ENCODE peak calls at places on chromosome 12, in four cellular contexts. A, T, P and J are unnamed samples.

GRCh38 chr12:93616584-93617101 is 44.2 kb downstream of the SOCS2 start:
- DNase-seq in A (no peak), P (peak), T (no peak), J (peak)

GRCh38 chr12:65200007-65200665 is 30.8 kb downstream of the LEMD3 start:
- DNase-seq in T (no peak), P (no peak), A (no peak), J (no peak)

GRCh38 chr12:12008232-12008850 is 62.4 kb upstream of the BCL2L14 start:
- DNase-seq in P (peak), A (no peak), T (no peak), J (peak)

GRCh38 chr12:30631710-30632109 is 64.0 kb downstream of the IPO8 start:
- DNase-seq in A (no peak), P (no peak), T (no peak), J (no peak)

GRCh38 chr12:88703790-88704189 is 123.5 kb upstream of the KITLG start:
- DNase-seq in A (no peak), P (no peak), T (no peak), J (no peak)

GRCh38 chr12:6222009-6222702 is 22.0 kb downstream of the CD9 start:
- DNase-seq in A (no peak), T (peak), P (peak), J (no peak)

GRCh38 chr12:69102856-69103255 is 136.5 kb upstream of the CPSF6 start:
- DNase-seq in A (no peak), P (no peak), T (no peak), J (no peak)

GRCh38 chr12:132489078-132489601 is 811 bp upstream of the FBRSL1 start:
- DNase-seq in A (no peak), P (peak), T (peak), J (no peak)

GRCh38 chr12:118103601-118104382 is at the start of gene VSIG10:
- DNase-seq in A (peak), P (peak), T (peak), J (peak)

GRCh38 chr12:120938496-120938895 is 34.3 kb upstream of the SPPL3 start:
- DNase-seq in T (no peak), P (no peak), A (no peak), J (no peak)

GRCh38 chr12:21843795-21844194 is 69.3 kb upstream of the KCNJ8 start:
- DNase-seq in T (no peak), P (no peak), A (no peak), J (no peak)

GRCh38 chr12:109731231-109731731 is 17.7 kb downstream of the FAM222A start:
- DNase-seq in T (no peak), P (no peak), A (peak), J (peak)

GRCh38 chr12:52358575-52359350 is 8.5 kb downstream of the KRT85 start:
- DNase-seq in A (no peak), T (no peak), P (no peak), J (peak)

GRCh38 chr12:64625243-64626077 is 15.2 kb downstream of the RASSF3 start:
- DNase-seq in P (no peak), A (peak), T (peak), J (no peak)

GRCh38 chr12:49647827-49648721 is 24.7 kb downstream of the PRPF40B start:
- DNase-seq in A (peak), P (no peak), T (no peak), J (no peak)

GRCh38 chr12:88273450-88273849 is 131.3 kb downstream of the TMTC3 start:
- DNase-seq in P (no peak), T (no peak), A (no peak), J (no peak)

GRCh38 chr12:109706747-109707469 is 6.7 kb upstream of the FAM222A start:
- DNase-seq in A (peak), P (peak), T (peak), J (peak)

GRCh38 chr12:53173085-53173715 is 7.3 kb upstream of the ZNF740 start:
- DNase-seq in P (no peak), T (no peak), A (no peak), J (peak)

GRCh38 chr12:109944975-109945374 is 44.9 kb downstream of the TCHP start:
- DNase-seq in A (no peak), P (peak), T (no peak), J (peak)

GRCh38 chr12:52735106-52735505 is 31.8 kb upstream of the KRT77 start:
- DNase-seq in T (no peak), A (no peak), P (no peak), J (no peak)

GRCh38 chr12:510071-510825 is 50.5 kb downstream of the B4GALNT3 start:
- DNase-seq in T (peak), P (peak), A (peak), J (peak)

GRCh38 chr12:129300011-129300410 is 446.7 kb downstream of the GLT1D1 start:
- DNase-seq in A (no peak), T (no peak), P (no peak), J (no peak)

GRCh38 chr12:29428630-29429029 is 47.7 kb upstream of the ERGIC2 start:
- DNase-seq in A (no peak), P (no peak), T (no peak), J (no peak)

GRCh38 chr12:13241833-13242232 is 45.3 kb downstream of the EMP1 start:
- DNase-seq in P (no peak), A (no peak), T (peak), J (peak)

GRCh38 chr12:50397122-50397650 is 777 bp upstream of the FAM186A start:
- DNase-seq in T (no peak), A (no peak), P (no peak), J (peak)

DNA sequence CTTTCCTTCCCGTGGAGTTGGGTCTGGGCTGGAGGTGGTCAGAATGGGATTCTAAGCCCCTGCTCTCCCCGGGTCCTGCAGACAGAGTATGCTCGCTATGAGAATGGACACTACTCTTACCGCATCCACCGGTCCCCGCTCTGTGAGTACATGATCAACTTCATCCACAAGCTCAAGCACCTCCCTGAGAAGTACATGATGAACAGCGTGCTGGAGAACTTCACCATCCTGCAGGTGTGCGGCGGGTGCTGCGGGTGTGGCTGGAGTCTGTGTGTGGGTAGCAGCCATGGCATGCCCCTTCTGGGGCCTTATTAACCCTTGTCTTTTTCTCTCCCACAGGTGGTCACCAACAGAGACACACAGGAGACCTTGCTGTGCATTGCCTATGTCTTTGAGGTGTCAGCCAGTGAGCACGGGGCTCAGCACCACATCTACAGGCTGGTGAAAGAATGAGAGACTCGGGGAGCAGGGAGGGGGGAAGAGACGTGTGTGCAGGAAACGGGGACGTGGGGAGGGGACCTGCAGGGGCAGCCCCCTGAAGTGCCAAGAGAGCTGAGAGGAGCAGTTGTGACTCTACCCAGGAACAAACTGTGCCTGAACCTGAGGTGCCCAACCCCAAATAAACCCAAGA is 37.0 kb upstream of the TSPAN9 start:
- DNase-seq in T (no peak), A (peak), P (no peak), J (no peak)
- H3K9ac ChIP-seq in T (no peak), A (no peak), P (no peak), J (no peak)

GRCh38 chr12:26319511-26319910 is 124.1 kb downstream of the SSPN start:
- DNase-seq in A (peak), T (no peak), P (no peak), J (no peak)

GRCh38 chr12:26317942-26318565 is 122.7 kb downstream of the SSPN start:
- DNase-seq in P (no peak), A (no peak), T (no peak), J (no peak)

GRCh38 chr12:26318661-26319068 is 123.3 kb downstream of the SSPN start:
- DNase-seq in T (peak), P (no peak), A (peak), J (peak)
- H3K27ac ChIP-seq in T (no peak), P (no peak), A (peak), J (no peak)

GRCh38 chr12:47095446-47096236 is 15.9 kb upstream of the AMIGO2 start:
- DNase-seq in P (no peak), T (no peak), A (no peak), J (no peak)
- H3K9ac ChIP-seq in P (no peak), T (no peak), A (no peak), J (no peak)

GRCh38 chr12:54331461-54331860 is 6.5 kb downstream of the COPZ1 start:
- DNase-seq in P (no peak), T (no peak), A (no peak), J (no peak)

GRCh38 chr12:54329756-54330155 is 4.8 kb downstream of the COPZ1 start:
- DNase-seq in P (no peak), A (no peak), T (no peak), J (peak)

GRCh38 chr12:54324617-54325441 is at the start of gene COPZ1:
- DNase-seq in A (peak), P (peak), T (peak), J (peak)

GRCh38 chr12:54330442-54330841 is 5.5 kb downstream of the COPZ1 start:
- DNase-seq in T (no peak), P (no peak), A (no peak), J (no peak)

GRCh38 chr12:54328595-54329337 is 3.8 kb downstream of the COPZ1 start:
- DNase-seq in A (no peak), P (no peak), T (no peak), J (no peak)
- H3K27ac ChIP-seq in A (no peak), P (no peak), T (no peak), J (no peak)

GRCh38 chr12:112527082-112527481 is 108.3 kb downstream of the PTPN11 start:
- DNase-seq in A (no peak), T (no peak), P (no peak), J (no peak)

GRCh38 chr12:112524676-112525425 is 106.1 kb downstream of the PTPN11 start:
- DNase-seq in A (no peak), T (no peak), P (no peak), J (peak)

GRCh38 chr12:112523856-112524255 is 105.1 kb downstream of the PTPN11 start:
- DNase-seq in T (no peak), P (no peak), A (no peak), J (no peak)

GRCh38 chr12:112524269-112524668 is 105.5 kb downstream of the PTPN11 start:
- DNase-seq in P (no peak), A (no peak), T (no peak), J (no peak)

GRCh38 chr12:112525426-112525809 is 106.7 kb downstream of the PTPN11 start:
- DNase-seq in P (no peak), A (no peak), T (no peak), J (no peak)
- H3K9ac ChIP-seq in P (no peak), A (no peak), T (no peak), J (no peak)

DNA sequence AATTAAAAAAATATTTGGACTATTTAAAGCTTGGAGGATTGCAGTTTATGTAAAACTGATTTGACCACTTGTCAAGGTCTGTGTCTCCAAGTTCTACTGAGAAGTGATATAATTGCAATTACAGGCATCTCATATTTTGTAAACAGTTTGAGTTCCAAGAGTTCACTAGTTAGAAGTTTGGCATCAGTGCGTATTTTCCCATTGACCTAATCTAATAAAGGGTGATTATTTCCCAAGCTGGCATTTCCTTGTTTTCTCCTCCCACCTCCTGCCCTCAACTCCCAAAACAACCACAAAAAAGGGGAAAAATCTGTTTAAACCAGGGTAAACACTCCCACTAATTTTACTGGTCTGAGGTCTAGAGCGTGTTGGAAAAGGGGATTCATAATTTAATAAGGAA is 3.0 kb upstream of the MYF6 start:
- DNase-seq in P (no peak), A (no peak), T (no peak), J (no peak)
- H3K27ac ChIP-seq in P (no peak), A (no peak), T (no peak), J (no peak)

GRCh38 chr12:9741726-9742125 is 8.8 kb upstream of the CLECL1 start:
- DNase-seq in A (no peak), P (no peak), T (no peak), J (no peak)

GRCh38 chr12:9735601-9736000 is 2.7 kb upstream of the CLECL1 start:
- DNase-seq in A (no peak), P (no peak), T (no peak), J (no peak)

GRCh38 chr12:9740109-9740750 is 7.3 kb upstream of the CLECL1 start:
- DNase-seq in P (no peak), T (no peak), A (no peak), J (no peak)

GRCh38 chr12:9732966-9733461 is at the start of gene CLECL1:
- DNase-seq in P (no peak), A (no peak), T (no peak), J (no peak)

DNA sequence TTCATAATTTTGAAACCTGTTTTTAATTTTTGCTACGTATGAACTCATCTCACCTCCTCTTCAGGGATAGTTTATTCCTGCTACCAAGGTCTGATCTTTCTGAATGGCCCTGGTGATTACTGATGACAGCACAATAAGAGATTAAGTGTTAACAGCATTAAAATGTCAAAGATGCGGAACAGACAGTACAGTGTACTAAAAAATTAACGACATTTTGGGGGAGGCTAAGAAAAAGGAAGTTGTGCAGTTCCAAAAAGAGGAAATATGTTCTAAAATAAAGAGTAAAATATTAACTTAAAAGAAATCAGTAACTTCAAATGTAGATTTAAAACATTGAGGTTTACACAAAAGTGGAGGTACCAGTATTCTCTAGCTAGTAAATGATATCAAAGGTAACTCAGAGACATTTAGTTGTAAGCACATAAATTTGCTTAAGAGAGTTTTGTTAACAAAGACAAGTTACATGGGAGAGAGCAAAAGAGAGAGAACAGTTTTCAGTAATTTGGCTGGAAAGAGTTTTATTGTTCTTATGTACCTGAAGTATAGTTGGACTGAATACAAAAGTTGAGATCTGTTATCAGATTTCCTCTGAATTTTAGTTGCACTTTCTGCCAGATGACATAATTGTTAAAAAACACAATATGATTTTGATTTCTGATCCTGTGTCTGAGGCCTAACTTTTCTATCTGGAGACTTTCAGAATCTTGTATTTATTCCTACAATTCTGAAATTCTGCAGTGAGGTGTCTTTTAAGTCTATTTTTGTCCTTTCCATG is 4.2 kb upstream of the CLECL1 start:
- DNase-seq in T (no peak), A (no peak), P (no peak), J (no peak)
- H3K9ac ChIP-seq in T (no peak), A (no peak), P (no peak), J (no peak)

GRCh38 chr12:57936513-57936883 is 4.9 kb upstream of the ATP23 start:
- DNase-seq in P (no peak), A (no peak), T (no peak), J (no peak)
- H3K27ac ChIP-seq in P (no peak), A (no peak), T (peak), J (no peak)